ENCODE peak calls at places on chromosomes 11 and 22, in five cellular contexts. Y is SK-N-SH, N is H1, X is K562, W is HL-60. H is an unnamed sample.

GRCh38 chr11:69540118-69541000 is 58.9 kb downstream of the LINC01488 start:
- DNase-seq in N (peak), X (peak), W (no peak), Y (peak), H (peak)

GRCh38 chr11:1360181-1360834 is 29.4 kb upstream of the BRSK2 start:
- DNase-seq in X (no peak), Y (peak), N (no peak), W (no peak), H (no peak)

GRCh38 chr11:29432719-29433325 is 584.0 kb downstream of the KCNA4 start:
- DNase-seq in W (no peak), N (no peak), Y (peak), X (peak), H (peak)

GRCh38 chr11:64516226-64516625 is 74.8 kb upstream of the SLC22A12 start:
- DNase-seq in W (peak), Y (no peak), N (no peak), X (peak), H (no peak)

GRCh38 chr22:36873614-36874308 is 13.0 kb downstream of the NCF4 start:
- DNase-seq in Y (peak), N (no peak), W (peak), X (peak), H (peak)

GRCh38 chr22:45207981-45208664 is 32.6 kb downstream of the KIAA0930 start:
- DNase-seq in N (no peak), Y (no peak), X (no peak), W (no peak), H (no peak)

GRCh38 chr11:69562816-69563215 is 78.1 kb upstream of the CCND1 start:
- DNase-seq in W (no peak), Y (no peak), N (no peak), X (no peak), H (no peak)

GRCh38 chr11:116840224-116840745 is 2.9 kb upstream of the APOA1 start:
- DNase-seq in W (peak), Y (no peak), X (peak), N (no peak), H (peak)

GRCh38 chr11:15127341-15127740 is 12.6 kb downstream of the INSC start:
- DNase-seq in Y (no peak), N (peak), W (no peak), X (no peak), H (no peak)

GRCh38 chr22:44625981-44626687 is 75.9 kb upstream of the PRR5 start:
- DNase-seq in W (peak), X (peak), N (peak), Y (peak), H (peak)

GRCh38 chr11:131253142-131253884 is 117.1 kb upstream of the NTM start:
- DNase-seq in N (peak), X (no peak), W (no peak), Y (no peak), H (no peak)
- TF ChIP-seq GABPA in N (no peak), X (no peak), W (no peak), Y (no peak), H (no peak)

DNA sequence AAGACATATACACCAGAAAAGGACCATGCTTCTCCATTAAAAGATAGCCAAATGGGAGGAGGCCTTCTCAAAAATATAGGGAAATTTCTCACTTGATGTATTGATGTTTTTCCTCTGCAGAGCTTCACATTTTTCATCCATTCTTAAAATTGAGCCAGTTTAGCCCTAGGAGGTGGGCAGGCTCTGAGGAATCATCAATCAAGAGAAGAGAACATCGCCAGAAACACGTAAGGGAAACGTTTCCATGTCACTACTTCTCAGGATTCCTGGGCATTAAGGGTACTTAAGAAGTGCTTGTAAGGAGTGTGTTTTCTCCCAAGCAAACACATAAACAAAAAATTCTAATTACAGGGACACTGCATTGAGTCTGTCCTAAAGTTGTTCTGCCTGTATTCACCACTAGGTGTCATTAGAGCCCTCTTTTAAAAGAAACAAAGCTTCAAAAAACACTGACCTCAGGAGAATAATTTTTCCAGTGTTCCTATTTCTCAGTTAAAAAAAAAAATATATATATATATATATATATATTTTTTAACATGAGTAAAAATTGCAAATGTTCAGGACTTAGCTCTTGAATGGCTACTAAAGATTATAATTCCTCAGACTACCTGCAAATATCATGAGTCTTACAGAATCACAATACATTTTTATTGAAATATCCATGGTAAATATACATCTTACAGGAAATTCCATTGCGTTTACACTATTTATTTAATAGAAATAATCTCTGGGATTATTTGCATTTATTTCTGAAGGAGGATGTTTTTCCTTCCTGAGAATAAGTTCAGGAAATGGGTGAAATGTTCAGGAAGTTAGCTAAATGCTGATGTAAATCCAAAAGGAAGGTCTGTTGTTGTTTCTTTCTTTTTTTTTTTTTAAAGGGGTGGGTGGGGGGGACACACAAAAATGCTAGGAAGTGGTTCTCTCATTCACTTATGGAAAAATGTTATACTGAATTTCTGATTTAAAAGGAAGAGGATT is 16.0 kb downstream of the FZD4 start:
- DNase-seq in Y (peak), X (peak), N (no peak), W (no peak), H (peak)
- TF ChIP-seq GABPA in Y (no peak), X (no peak), N (no peak), W (no peak), H (no peak)

GRCh38 chr11:57444362-57445074 is 15.8 kb upstream of the RTN4RL2 start:
- DNase-seq in N (no peak), X (peak), Y (no peak), W (no peak), H (no peak)
- TF ChIP-seq GABPA in N (no peak), X (no peak), Y (no peak), W (no peak), H (no peak)

GRCh38 chr11:72755794-72756285 is 3.6 kb upstream of the ARAP1 start:
- DNase-seq in N (no peak), X (no peak), Y (no peak), W (no peak), H (no peak)
- TF ChIP-seq GABPA in N (no peak), X (no peak), Y (no peak), W (no peak), H (no peak)

GRCh38 chr11:76625787-76626186 is 44.8 kb downstream of the LRRC32 start:
- DNase-seq in W (no peak), N (no peak), X (no peak), Y (no peak), H (no peak)

GRCh38 chr11:76626266-76626665 is 44.3 kb downstream of the LRRC32 start:
- DNase-seq in N (no peak), W (no peak), X (no peak), Y (no peak), H (no peak)

GRCh38 chr11:76627541-76628082 is 42.9 kb downstream of the LRRC32 start:
- DNase-seq in Y (no peak), W (no peak), N (no peak), X (no peak), H (no peak)

GRCh38 chr11:76628408-76628947 is 42.1 kb downstream of the LRRC32 start:
- DNase-seq in W (no peak), N (no peak), X (no peak), Y (no peak), H (no peak)

GRCh38 chr11:76626921-76627391 is 43.6 kb downstream of the LRRC32 start:
- DNase-seq in Y (no peak), N (no peak), W (peak), X (no peak), H (no peak)
- TF ChIP-seq GABPA in Y (no peak), N (no peak), W (no peak), X (no peak), H (no peak)

GRCh38 chr11:47147250-47147649 is 29.4 kb downstream of the ARFGAP2 start:
- DNase-seq in N (no peak), Y (no peak), X (no peak), W (no peak), H (no peak)

GRCh38 chr11:47152126-47152952 is 24.3 kb downstream of the ARFGAP2 start:
- DNase-seq in N (no peak), W (no peak), Y (no peak), X (no peak), H (no peak)

GRCh38 chr11:47148274-47148673 is 28.4 kb downstream of the ARFGAP2 start:
- DNase-seq in W (no peak), Y (no peak), X (no peak), N (no peak), H (no peak)

GRCh38 chr11:47149781-47150180 is 26.9 kb downstream of the ARFGAP2 start:
- DNase-seq in N (no peak), X (no peak), Y (no peak), W (no peak), H (no peak)

GRCh38 chr11:47148903-47149535 is 27.7 kb downstream of the ARFGAP2 start:
- DNase-seq in X (no peak), Y (no peak), N (no peak), W (no peak), H (no peak)
- TF ChIP-seq GABPA in X (no peak), Y (no peak), N (no peak), W (no peak), H (no peak)

GRCh38 chr11:26715133-26715532 is 6.7 kb downstream of the SLC5A12 start:
- DNase-seq in W (no peak), Y (no peak), N (no peak), X (no peak), H (no peak)
- TF ChIP-seq GABPA in W (no peak), Y (no peak), N (no peak), X (no peak), H (no peak)

GRCh38 chr22:22086501-22087158 is 104.0 kb upstream of the TOP3B start:
- DNase-seq in X (no peak), N (no peak), W (no peak), Y (no peak), H (no peak)

GRCh38 chr22:22090650-22091399 is 108.2 kb upstream of the TOP3B start:
- DNase-seq in N (no peak), X (no peak), W (no peak), Y (no peak), H (no peak)

GRCh38 chr22:22087854-22088657 is 105.5 kb upstream of the TOP3B start:
- DNase-seq in W (no peak), X (no peak), Y (no peak), N (no peak), H (peak)

GRCh38 chr22:22089459-22090308 is 107.1 kb upstream of the TOP3B start:
- DNase-seq in W (no peak), X (no peak), Y (no peak), N (no peak), H (no peak)

DNA sequence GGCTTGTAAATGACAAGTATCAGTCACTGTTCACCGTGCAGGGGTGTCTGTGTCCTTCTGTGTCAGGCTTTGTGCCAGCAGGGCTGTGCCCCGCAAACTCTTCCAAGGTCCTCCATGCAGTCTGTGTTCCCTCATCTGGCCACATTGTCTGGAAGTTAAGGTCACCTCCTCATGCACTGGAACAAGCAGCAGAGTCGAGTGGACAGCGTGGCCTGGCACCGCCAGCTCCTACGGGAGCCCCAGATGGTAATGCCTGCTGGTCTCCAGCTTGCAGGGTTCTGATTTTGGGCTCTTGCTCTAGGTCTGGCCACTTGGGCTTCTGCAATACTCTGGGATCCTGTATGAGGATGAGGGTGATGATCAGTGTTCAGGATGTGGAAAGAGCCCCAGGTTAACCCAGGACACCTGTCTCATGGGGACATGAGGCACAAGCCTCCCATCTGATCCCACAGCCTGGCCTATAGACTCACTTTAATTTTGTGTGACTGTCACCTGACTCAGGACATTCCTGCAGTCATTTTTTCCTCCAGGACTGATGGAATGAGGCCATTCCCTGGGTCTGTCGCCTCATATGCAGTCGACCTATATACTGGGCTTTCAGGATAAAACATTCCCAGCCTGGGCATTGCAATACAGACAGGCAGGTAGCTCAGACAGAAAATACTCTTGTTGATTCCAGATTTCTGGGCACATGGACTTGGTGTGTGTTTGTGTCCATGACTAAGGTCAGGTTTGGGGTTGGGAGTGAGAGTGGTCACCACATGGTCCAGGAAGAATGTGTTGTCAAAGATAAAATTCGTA is 106.3 kb upstream of the TOP3B start:
- DNase-seq in N (no peak), Y (no peak), X (no peak), W (no peak), H (no peak)
- TF ChIP-seq GABPA in N (no peak), Y (no peak), X (no peak), W (no peak), H (no peak)

DNA sequence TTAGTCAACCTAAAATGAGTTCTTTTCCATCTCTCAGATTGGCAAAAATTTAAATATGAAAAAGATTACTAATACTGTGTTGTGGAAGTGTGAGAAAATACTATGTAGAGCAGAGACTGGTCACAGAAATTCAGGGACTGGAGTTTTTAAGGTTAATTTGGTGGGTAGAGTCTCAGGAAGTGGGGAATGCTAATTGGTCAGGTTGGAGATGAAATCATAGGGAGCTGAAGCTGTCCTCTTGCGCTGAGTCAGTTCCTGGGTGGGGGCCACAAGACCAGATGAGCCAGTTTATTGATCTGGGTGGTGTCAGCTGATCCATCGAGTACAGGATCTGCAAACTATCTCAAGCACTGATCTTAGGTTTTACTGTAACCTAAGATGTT is 29.4 kb upstream of the TMEM86A start:
- DNase-seq in N (no peak), X (no peak), W (no peak), Y (no peak), H (no peak)
- TF ChIP-seq GABPA in N (no peak), X (no peak), W (no peak), Y (no peak), H (no peak)